ENCODE peak calls at places on chromosomes 16 and 17, in seven cellular contexts. D is NCI-H2081, E is AG20443, R is A549, M is SHP77, F is SK-N-SH, Z is ecto neural progenitor cell. G is an unnamed sample.

GRCh38 chr16:55471448-55472097 is 7.4 kb upstream of the MMP2 start:
- DNase-seq in M (no peak), D (no peak), E (peak; percentile 57), R (no peak), Z (no peak), F (no peak), G (no peak)

GRCh38 chr17:55154101-55154500 is 110.7 kb upstream of the HLF start:
- DNase-seq in R (no peak), F (no peak), M (no peak), E (no peak), D (no peak), Z (no peak), G (no peak)

GRCh38 chr17:50893183-50893993 is 27.2 kb upstream of the TOB1 start:
- DNase-seq in Z (no peak), D (no peak), F (no peak), E (no peak), M (no peak), R (peak; percentile 55), G (peak; percentile 56)

GRCh38 chr16:14489460-14489859 is 140.6 kb downstream of the PARN start:
- DNase-seq in R (peak; percentile 80), M (no peak), E (peak; percentile 64), D (no peak), F (peak; percentile 46), Z (no peak), G (peak; percentile 18)

GRCh38 chr16:24800586-24800985 is 45.2 kb upstream of the SLC5A11 start:
- DNase-seq in D (no peak), F (no peak), Z (no peak), R (peak; percentile 32), E (peak; percentile 36), M (no peak), G (no peak)

GRCh38 chr17:15371731-15372130 is 30.3 kb upstream of the TEKT3 start:
- DNase-seq in E (no peak), D (no peak), R (no peak), M (no peak), F (no peak), Z (no peak), G (no peak)

GRCh38 chr16:51637744-51638100 is 486.7 kb upstream of the SALL1 start:
- DNase-seq in D (no peak), F (peak; percentile 53), R (no peak), Z (no peak), M (no peak), E (peak; percentile 29), G (no peak)

GRCh38 chr16:89506791-89507191 is 1.4 kb upstream of the SPG7 start:
- DNase-seq in F (no peak), M (no peak), R (no peak), Z (no peak), E (no peak), D (no peak), G (no peak)

GRCh38 chr16:30941600-30942420 is 7.1 kb upstream of the ORAI3 start:
- DNase-seq in D (peak; percentile 53), F (peak; percentile 90), E (peak; percentile 90), M (peak; percentile 64), Z (peak; percentile 84), R (peak; percentile 87), G (peak; percentile 41)

GRCh38 chr17:78746263-78746948 is 35.7 kb downstream of the CYTH1 start:
- DNase-seq in Z (no peak), F (no peak), R (no peak), D (no peak), E (no peak), M (no peak), G (no peak)

GRCh38 chr17:39653662-39654331 is 11.4 kb upstream of the TCAP start:
- DNase-seq in D (peak; percentile 23), R (peak; percentile 91), E (peak; percentile 88), Z (peak; percentile 82), F (peak; percentile 92), M (peak; percentile 30), G (peak; percentile 71)

GRCh38 chr17:44351464-44351863 is 6.4 kb downstream of the GRN start:
- DNase-seq in F (peak; percentile 25), M (no peak), Z (no peak), D (no peak), R (no peak), E (no peak), G (no peak)

GRCh38 chr17:76524598-76525512 is 12.7 kb downstream of the CYGB start:
- DNase-seq in R (no peak), D (no peak), F (no peak), Z (no peak), M (no peak), E (peak; percentile 57), G (no peak)